ENCODE peak calls at places on chromosome 9, in eight cellular contexts. M, I, G, F, Y, E, A and L are unnamed samples.

GRCh38 chr9:124220551-124221451 is 36.9 kb upstream of the NEK6 start:
- DNase-seq in M (no peak), I (no peak), G (no peak), F (peak), Y (no peak), E (no peak), A (peak), L (no peak)

GRCh38 chr9:114238919-114239879 is 83.7 kb upstream of the ORM1 start:
- DNase-seq in M (no peak), I (no peak), G (no peak), F (peak), Y (peak), E (peak), A (peak), L (no peak)

GRCh38 chr9:79763861-79764260 is 192.1 kb downstream of the TLE4 start:
- DNase-seq in M (no peak), I (no peak), G (no peak), F (no peak), Y (no peak), E (no peak), A (no peak), L (no peak)

GRCh38 chr9:95192631-95193030 is 124.9 kb downstream of the FANCC start:
- DNase-seq in M (no peak), I (no peak), G (no peak), F (no peak), Y (no peak), E (no peak), A (no peak), L (no peak)

GRCh38 chr9:79924836-79925235 is 353.1 kb downstream of the TLE4 start:
- DNase-seq in M (no peak), I (no peak), G (no peak), F (no peak), Y (no peak), E (no peak), A (no peak), L (no peak)

GRCh38 chr9:4346111-4346510 is 46.2 kb upstream of the GLIS3 start:
- DNase-seq in M (no peak), I (no peak), G (no peak), F (no peak), Y (no peak), E (no peak), A (no peak), L (no peak)

GRCh38 chr9:96686638-96687335 is 31.7 kb upstream of the PRXL2C start:
- DNase-seq in M (no peak), I (no peak), G (no peak), F (no peak), Y (peak), E (peak), A (no peak), L (peak)

GRCh38 chr9:110748251-110748893 is 79.8 kb downstream of the MUSK start:
- DNase-seq in M (no peak), I (no peak), G (no peak), F (no peak), Y (no peak), E (no peak), A (no peak), L (no peak)

GRCh38 chr9:134413890-134414731 is 87.9 kb downstream of the RXRA start:
- DNase-seq in M (no peak), I (peak), G (no peak), F (no peak), Y (no peak), E (no peak), A (no peak), L (no peak)

GRCh38 chr9:99859395-99859980 is 37.8 kb downstream of the NR4A3 start:
- DNase-seq in M (no peak), I (no peak), G (no peak), F (no peak), Y (peak), E (no peak), A (no peak), L (no peak)

GRCh38 chr9:3676766-3677165 is 151.0 kb upstream of the RFX3 start:
- DNase-seq in M (no peak), I (no peak), G (no peak), F (no peak), Y (no peak), E (no peak), A (no peak), L (no peak)

GRCh38 chr9:33040792-33041458 is 15.9 kb downstream of the DNAJA1 start:
- DNase-seq in M (no peak), I (no peak), G (no peak), F (no peak), Y (no peak), E (no peak), A (no peak), L (no peak)

GRCh38 chr9:32264171-32264862 is 120.1 kb upstream of the ACO1 start:
- DNase-seq in M (no peak), I (no peak), G (no peak), F (peak), Y (peak), E (peak), A (peak), L (no peak)

DNA sequence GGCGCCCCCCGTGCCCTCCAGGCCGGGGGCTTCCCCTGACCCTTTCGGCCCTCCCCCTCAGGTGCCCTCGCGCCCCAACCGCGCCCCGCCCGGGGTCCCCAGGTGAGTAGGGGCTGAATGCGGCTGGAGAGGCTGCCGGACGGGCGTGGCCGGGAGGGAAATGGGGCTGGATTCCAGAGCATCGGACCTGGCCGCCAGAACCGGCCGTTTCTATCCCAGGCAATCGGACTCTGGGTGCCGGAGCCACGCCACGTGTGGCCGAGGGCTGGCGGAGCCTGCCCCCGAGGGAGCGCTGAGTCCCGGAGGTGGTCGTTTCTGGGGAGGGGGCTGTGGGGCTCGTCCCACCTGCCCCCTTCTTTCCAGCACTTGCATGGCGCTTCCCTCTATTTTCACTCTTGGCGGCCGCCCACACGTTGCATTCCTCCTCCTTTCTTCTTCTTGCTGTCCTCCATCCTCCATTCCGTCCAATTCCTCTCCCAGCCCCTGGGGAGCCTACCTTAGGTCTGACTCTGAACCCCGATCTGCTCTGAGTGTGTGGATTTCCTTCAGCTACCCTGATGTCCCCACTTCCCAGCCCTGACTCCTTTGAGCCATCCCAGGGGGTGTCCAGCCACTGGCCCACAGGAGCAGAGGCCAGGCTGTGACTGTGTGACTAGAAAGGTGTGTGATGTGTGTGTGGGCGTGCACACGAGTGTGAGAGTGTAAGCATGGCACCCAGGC is 24.8 kb downstream of the GOLGA2 start:
- DNase-seq in M (no peak), I (no peak), G (no peak), F (no peak), Y (peak), E (no peak), A (no peak), L (no peak)
- H3K4me3 ChIP-seq in M (peak), I (no peak), G (peak), F (no peak), Y (peak), E (peak), A (no peak), L (peak)

DNA sequence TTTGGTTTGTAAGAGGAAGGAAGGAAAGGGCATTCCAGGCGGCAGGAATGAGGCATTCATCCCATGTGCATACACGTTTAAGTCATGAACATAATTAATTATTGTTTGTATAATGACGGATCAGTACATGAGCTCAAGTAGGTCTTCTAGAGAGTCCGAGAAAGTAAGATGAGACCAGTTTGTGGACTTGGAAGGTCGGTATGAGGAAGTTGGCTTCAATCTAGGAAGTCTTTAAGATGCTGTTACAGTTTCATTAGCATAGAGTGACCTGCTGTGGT is 2.1 kb downstream of the GTF3C4 start:
- DNase-seq in M (no peak), I (no peak), G (no peak), F (peak), Y (no peak), E (no peak), A (no peak), L (no peak)
- TF ChIP-seq CTCF in M (no peak), I (no peak), G (no peak), F (no peak), Y (peak), E (no peak), A (no peak), L (no peak)

DNA sequence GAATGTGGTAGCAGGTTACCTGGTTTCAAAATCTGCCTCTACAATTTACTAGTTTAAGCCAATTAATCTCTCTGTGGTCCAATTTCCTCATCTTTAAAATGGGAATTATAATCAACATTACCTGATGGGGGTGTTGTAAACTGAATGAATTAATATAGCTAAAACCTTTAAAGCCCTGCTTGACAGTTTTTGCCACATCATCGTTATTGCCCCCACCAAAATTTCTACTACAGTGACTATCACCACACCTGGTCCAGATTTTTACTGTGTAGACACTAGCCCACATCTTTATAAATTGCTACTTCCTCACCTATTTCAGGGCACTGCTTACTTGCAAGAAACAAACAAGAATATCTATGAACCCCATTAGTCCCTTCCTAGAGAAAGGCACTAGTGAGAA is 65.0 kb downstream of the MLLT3 start:
- DNase-seq in M (no peak), I (no peak), G (no peak), F (no peak), Y (no peak), E (no peak), A (no peak), L (no peak)
- H3K4me3 ChIP-seq in M (no peak), I (no peak), G (no peak), F (no peak), Y (no peak), E (no peak), A (no peak), L (no peak)

DNA sequence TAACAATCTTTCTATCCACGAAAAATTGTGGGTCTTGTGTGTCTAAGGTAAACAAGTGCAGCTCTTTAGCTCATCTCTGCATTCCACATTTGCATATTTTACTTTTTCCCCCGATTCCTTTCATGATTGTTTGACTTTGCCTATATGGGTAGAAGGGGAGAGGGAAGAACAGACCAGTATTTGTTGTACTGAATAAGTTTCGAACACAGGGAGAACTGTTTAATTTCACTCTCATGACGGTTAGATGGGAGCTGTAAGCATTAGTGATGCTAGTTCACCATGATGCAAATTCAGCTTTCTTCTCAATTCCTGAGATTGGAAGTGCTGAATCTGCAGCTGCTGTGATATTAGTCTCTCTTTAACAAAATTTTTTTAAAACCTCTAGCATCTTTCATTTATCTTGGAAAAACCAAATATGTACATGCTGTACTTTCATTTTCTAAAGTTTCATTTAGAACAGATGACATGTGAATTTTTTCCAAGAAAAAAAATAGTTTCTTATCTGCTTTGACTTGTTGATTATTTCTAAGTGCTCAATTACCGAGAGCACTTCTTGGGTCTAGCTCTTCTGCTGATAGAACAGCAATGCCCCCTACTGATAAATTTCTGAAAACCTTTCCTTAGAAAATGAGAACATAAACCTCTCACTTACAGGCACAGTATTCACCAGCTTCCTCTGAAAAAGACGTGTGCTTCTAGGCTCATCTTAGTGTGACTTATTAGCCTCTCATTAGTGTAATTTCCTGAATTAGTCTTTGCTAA is 149.5 kb downstream of the BAAT start:
- DNase-seq in M (peak), I (no peak), G (peak), F (peak), Y (peak), E (peak), A (no peak), L (peak)
- TF ChIP-seq CTCF in M (peak), I (peak), G (peak), F (peak), Y (peak), E (peak), A (peak), L (peak)

GRCh38 chr9:1024112-1024511 is 26.0 kb upstream of the DMRT2 start:
- DNase-seq in M (no peak), I (no peak), G (no peak), F (no peak), Y (no peak), E (no peak), A (no peak), L (no peak)
- H3K4me3 ChIP-seq in M (no peak), I (no peak), G (no peak), F (no peak), Y (no peak), E (no peak), A (no peak), L (no peak)

DNA sequence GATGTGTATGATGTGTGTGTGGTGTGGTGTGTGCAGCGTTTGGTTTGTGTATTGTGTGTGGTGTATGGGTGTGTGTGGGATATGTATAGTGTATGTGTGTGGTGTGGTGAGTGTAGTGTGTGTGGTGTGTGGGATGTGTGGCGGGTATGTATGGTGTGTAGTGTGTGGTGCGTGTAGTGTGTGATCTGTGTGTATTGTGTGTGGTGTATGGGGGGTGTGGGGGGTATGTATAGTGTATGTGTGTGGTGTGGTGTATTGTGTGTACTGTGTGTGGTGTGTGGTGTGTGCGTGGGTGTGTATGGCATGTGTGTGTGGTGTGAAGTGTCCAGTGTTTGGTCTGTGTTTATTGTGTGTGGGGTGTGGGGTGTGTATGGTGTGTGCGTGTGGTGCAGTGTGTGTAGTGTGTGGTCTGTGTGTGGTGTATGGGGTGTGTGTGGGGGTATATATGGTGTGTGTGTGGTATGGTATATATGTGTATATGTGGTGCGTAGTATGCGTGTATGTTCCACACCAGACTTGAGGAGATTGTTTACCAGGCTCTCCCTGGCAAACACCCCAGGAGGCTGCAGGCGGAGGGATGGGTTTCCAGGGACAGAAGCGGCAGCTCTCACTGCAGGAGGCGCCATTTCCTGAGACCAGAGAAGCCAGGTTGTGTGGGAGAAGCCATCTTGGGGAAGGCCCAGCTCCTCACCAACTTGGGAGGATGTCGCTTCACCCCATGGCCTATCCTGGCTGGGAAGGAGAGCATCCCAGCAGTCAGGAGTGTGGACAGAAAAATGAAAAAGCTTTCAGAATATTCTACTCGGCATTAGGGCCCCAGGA is 138.1 kb downstream of the NXNL2 start:
- DNase-seq in M (no peak), I (no peak), G (no peak), F (peak), Y (peak), E (no peak), A (no peak), L (no peak)
- TF ChIP-seq CTCF in M (no peak), I (no peak), G (no peak), F (no peak), Y (peak), E (no peak), A (peak), L (no peak)

GRCh38 chr9:121735792-121736130 is 84.3 kb downstream of the DAB2IP start:
- DNase-seq in M (no peak), I (no peak), G (no peak), F (no peak), Y (peak), E (no peak), A (no peak), L (no peak)

GRCh38 chr9:121736964-121737462 is 85.6 kb downstream of the DAB2IP start:
- DNase-seq in M (no peak), I (no peak), G (no peak), F (no peak), Y (peak), E (no peak), A (no peak), L (no peak)

GRCh38 chr9:121734465-121734864 is 83.0 kb downstream of the DAB2IP start:
- DNase-seq in M (no peak), I (no peak), G (no peak), F (no peak), Y (no peak), E (no peak), A (no peak), L (no peak)

GRCh38 chr9:121736147-121736721 is 84.8 kb downstream of the DAB2IP start:
- DNase-seq in M (no peak), I (no peak), G (no peak), F (no peak), Y (peak), E (no peak), A (no peak), L (no peak)

DNA sequence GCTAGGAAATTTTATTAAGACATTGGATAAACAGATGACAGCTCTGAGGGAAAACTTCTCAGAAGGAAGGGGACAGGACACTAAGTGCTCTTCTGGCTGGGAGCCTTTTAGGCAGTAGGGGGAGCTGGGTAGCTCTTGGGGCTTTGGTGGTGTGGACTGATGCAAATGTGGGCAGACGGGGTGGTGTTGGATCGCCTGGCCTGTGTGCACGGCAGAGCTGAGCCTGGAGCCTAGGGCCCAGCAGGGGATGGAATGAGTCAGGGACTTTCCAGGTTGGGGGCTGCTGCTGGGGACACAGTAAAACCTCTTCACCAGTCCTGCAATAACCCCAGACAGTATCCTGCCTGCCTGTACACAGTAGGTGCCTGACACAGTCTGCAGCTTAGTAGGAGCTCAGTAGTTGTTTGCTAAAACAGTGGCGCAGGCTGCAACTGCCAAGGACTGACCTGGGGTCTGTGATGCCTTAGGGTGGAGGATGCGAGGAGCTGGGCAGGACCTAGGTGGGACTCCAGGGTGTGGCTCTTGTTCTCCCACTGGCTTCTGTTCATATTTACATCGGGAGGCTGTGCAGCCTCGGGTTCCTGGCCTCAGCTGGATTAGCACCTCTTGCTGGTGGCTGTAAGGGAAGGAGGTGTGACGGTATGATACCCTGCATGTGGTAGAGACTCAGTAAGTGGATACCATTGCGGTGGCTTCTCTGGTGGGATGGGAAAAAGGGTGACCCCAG is 83.8 kb downstream of the DAB2IP start:
- DNase-seq in M (no peak), I (no peak), G (no peak), F (peak), Y (peak), E (peak), A (peak), L (peak)
- H3K4me3 ChIP-seq in M (no peak), I (no peak), G (no peak), F (no peak), Y (peak), E (no peak), A (no peak), L (no peak)

DNA sequence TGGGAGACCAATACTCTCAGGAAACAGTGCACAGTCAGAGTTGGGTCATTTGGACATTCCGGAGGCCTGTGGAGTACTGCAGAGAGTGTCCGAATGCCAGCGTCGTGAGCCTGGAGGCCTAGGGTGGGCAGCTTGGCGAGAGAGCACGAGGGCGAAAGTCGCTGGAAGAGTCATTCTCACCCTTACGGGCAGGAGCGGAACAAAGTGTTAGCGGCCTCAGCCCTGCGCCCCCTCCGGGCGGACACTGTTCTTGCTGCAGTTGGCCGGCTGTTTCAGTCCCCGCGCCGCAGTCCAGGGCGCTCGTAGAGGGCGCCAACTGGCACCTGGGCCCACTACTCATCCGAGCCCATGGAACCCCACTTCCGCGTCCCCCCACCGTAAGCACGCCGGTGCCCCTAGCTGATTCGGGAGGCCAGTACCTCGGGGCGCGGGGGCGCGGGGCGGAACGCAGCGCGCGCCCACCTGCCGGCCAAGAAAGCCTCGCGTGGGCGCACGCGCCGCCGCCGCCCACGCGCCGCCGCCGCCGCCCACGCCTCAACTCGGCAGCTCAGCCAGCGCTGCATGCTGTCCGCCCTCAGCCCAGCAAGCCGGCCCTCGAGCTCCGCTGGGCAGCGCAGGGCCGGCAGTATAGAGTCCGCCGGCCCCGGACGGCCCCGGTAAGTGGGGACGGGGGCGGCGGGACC is 99.7 kb upstream of the CCL21 start:
- DNase-seq in M (no peak), I (no peak), G (no peak), F (no peak), Y (peak), E (no peak), A (no peak), L (no peak)
- TF ChIP-seq CTCF in M (no peak), I (peak), G (no peak), F (no peak), Y (peak), E (no peak), A (no peak), L (no peak)